ENCODE peak calls at places on chromosome 15, in four cellular contexts. H, M, D and A are unnamed samples.

GRCh38 chr15:90201944-90202375 is 830 bp downstream of the SEMA4B start:
- DNase-seq in H (no peak), M (no peak), D (no peak), A (no peak)

GRCh38 chr15:81224232-81224631 is 27.6 kb downstream of the IL16 start:
- DNase-seq in H (no peak), M (no peak), D (no peak), A (no peak)

GRCh38 chr15:78000089-78000926 is 77.2 kb downstream of the TBC1D2B start:
- DNase-seq in H (peak; percentile 56), M (peak; percentile 74), D (peak; percentile 94), A (peak; percentile 76)

GRCh38 chr15:73318463-73319351 is 50.1 kb downstream of the HCN4 start:
- DNase-seq in H (no peak), M (no peak), D (no peak), A (no peak)

GRCh38 chr15:75112848-75113492 is 88.7 kb upstream of the C15orf39 start:
- DNase-seq in H (no peak), M (no peak), D (no peak), A (no peak)

GRCh38 chr15:63600001-63600645 is 2.9 kb downstream of the FBXL22 start:
- DNase-seq in H (peak; percentile 17), M (no peak), D (no peak), A (no peak)

GRCh38 chr15:68210821-68211655 is 5.9 kb upstream of the CALML4 start:
- DNase-seq in H (peak; percentile 38), M (peak; percentile 31), D (peak; percentile 75), A (peak; percentile 63)

GRCh38 chr15:64681424-64682024 is 93.9 kb downstream of the RBPMS2 start:
- DNase-seq in H (peak; percentile 77), M (no peak), D (peak; percentile 32), A (peak; percentile 28)

GRCh38 chr15:91915576-91915975 is 62.1 kb downstream of the SLCO3A1 start:
- DNase-seq in H (no peak), M (no peak), D (peak; percentile 65), A (no peak)

GRCh38 chr15:94844533-94845390 is 613.4 kb downstream of the MCTP2 start:
- DNase-seq in H (no peak), M (no peak), D (peak; percentile 91), A (peak; percentile 41)

GRCh38 chr15:59473226-59473625 is 35.2 kb downstream of the FAM81A start:
- DNase-seq in H (no peak), M (no peak), D (no peak), A (no peak)

GRCh38 chr15:75857886-75858285 is 14.6 kb downstream of the UBE2Q2 start:
- DNase-seq in H (no peak), M (no peak), D (no peak), A (no peak)

GRCh38 chr15:66094331-66094730 is 159.2 kb downstream of the MEGF11 start:
- DNase-seq in H (no peak), M (no peak), D (no peak), A (no peak)

GRCh38 chr15:49720221-49720620 is 99.4 kb downstream of the DTWD1 start:
- DNase-seq in H (no peak), M (no peak), D (no peak), A (no peak)

GRCh38 chr15:73900129-73900712 is 26.0 kb upstream of the LOXL1 start:
- DNase-seq in H (peak; percentile 50), M (no peak), D (no peak), A (no peak)

GRCh38 chr15:90074023-90074422 is 28.2 kb downstream of the IDH2 start:
- DNase-seq in H (no peak), M (no peak), D (no peak), A (no peak)

GRCh38 chr15:29997499-29997898 is 85.3 kb upstream of the GOLGA8J start:
- DNase-seq in H (no peak), M (no peak), D (no peak), A (no peak)

GRCh38 chr15:39506146-39506545 is 74.7 kb upstream of the THBS1 start:
- DNase-seq in H (no peak), M (no peak), D (no peak), A (no peak)

GRCh38 chr15:47754312-47754711 is 37.0 kb downstream of the SEMA6D start:
- DNase-seq in H (no peak), M (no peak), D (no peak), A (no peak)

GRCh38 chr15:86159436-86159835 is 79.8 kb downstream of the AGBL1 start:
- DNase-seq in H (no peak), M (no peak), D (no peak), A (no peak)

GRCh38 chr15:90647326-90647725 is 69.8 kb upstream of the BLM start:
- DNase-seq in H (peak; percentile 3), M (no peak), D (no peak), A (no peak)

GRCh38 chr15:74443100-74443909 is 9.5 kb upstream of the SEMA7A start:
- DNase-seq in H (no peak), M (no peak), D (no peak), A (no peak)

GRCh38 chr15:39946862-39947261 is 12.9 kb downstream of the EIF2AK4 start:
- DNase-seq in H (peak; percentile 66), M (no peak), D (no peak), A (no peak)

GRCh38 chr15:74444106-74445062 is 10.6 kb upstream of the SEMA7A start:
- DNase-seq in H (no peak), M (no peak), D (no peak), A (no peak)

GRCh38 chr15:73956276-73957086 is 30.2 kb downstream of the LOXL1 start:
- DNase-seq in H (peak; percentile 98), M (no peak), D (no peak), A (no peak)

GRCh38 chr15:31464216-31465082 is 137.8 kb downstream of the KLF13 start:
- DNase-seq in H (no peak), M (no peak), D (no peak), A (no peak)

GRCh38 chr15:45130291-45131000 is 652 bp downstream of the DUOX1 start:
- DNase-seq in H (no peak), M (no peak), D (no peak), A (no peak)

GRCh38 chr15:43253431-43254403 is 13.0 kb downstream of the TGM5 start:
- DNase-seq in H (peak; percentile 64), M (peak; percentile 26), D (peak; percentile 20), A (no peak)

GRCh38 chr15:69484837-69485236 is 32.2 kb downstream of the RPLP1 start:
- DNase-seq in H (peak; percentile 41), M (no peak), D (peak; percentile 21), A (no peak)

GRCh38 chr15:96356494-96357455 is 26.3 kb downstream of the NR2F2 start:
- DNase-seq in H (peak; percentile 87), M (peak; percentile 50), D (peak; percentile 83), A (peak; percentile 80)

GRCh38 chr15:46961795-46962194 is 755.5 kb upstream of the SEMA6D start:
- DNase-seq in H (no peak), M (no peak), D (no peak), A (no peak)

GRCh38 chr15:98177950-98178848 is 217.7 kb downstream of the ARRDC4 start:
- DNase-seq in H (peak; percentile 74), M (no peak), D (peak; percentile 29), A (peak; percentile 33)

GRCh38 chr15:69489101-69489571 is 36.5 kb downstream of the RPLP1 start:
- DNase-seq in H (peak; percentile 13), M (no peak), D (no peak), A (no peak)

GRCh38 chr15:79132361-79132760 is 41.8 kb upstream of the RASGRF1 start:
- DNase-seq in H (no peak), M (no peak), D (no peak), A (no peak)

GRCh38 chr15:53046153-53046790 is 256.1 kb upstream of the ONECUT1 start:
- DNase-seq in H (no peak), M (no peak), D (no peak), A (no peak)